ENCODE peak calls at places on chromosomes 5 and 9, in seven cellular contexts. B, M, Q, N, Y, J and I are unnamed samples.

GRCh38 chr5:77972545-77973252 is 196.6 kb upstream of the TBCA start:
- DNase-seq in B (no peak), M (peak; percentile 21), Q (no peak), N (no peak), Y (peak; percentile 18), J (peak; percentile 75), I (peak; percentile 23)

GRCh38 chr9:93025736-93026135 is 32.8 kb upstream of the SUSD3 start:
- DNase-seq in B (no peak), M (no peak), Q (no peak), N (no peak), Y (no peak), J (no peak), I (no peak)

GRCh38 chr5:2757563-2758311 is 6.3 kb upstream of the IRX2 start:
- DNase-seq in B (no peak), M (peak; percentile 27), Q (peak; percentile 78), N (no peak), Y (peak; percentile 97), J (no peak), I (peak; percentile 84)

GRCh38 chr9:94812343-94812742 is 85.8 kb downstream of the AOPEP start:
- DNase-seq in B (no peak), M (no peak), Q (peak; percentile 88), N (no peak), Y (peak; percentile 77), J (no peak), I (peak; percentile 20)

GRCh38 chr5:157303667-157304327 is 37.9 kb downstream of the CYFIP2 start:
- DNase-seq in B (peak; percentile 39), M (no peak), Q (no peak), N (no peak), Y (no peak), J (peak; percentile 63), I (no peak)

GRCh38 chr9:16289639-16290038 is 580.8 kb downstream of the BNC2 start:
- DNase-seq in B (no peak), M (no peak), Q (no peak), N (no peak), Y (peak; percentile 38), J (no peak), I (no peak)

GRCh38 chr9:28810375-28811075 is 1237.2 kb upstream of the C9orf72 start:
- DNase-seq in B (no peak), M (no peak), Q (peak; percentile 20), N (no peak), Y (no peak), J (no peak), I (peak; percentile 39)

GRCh38 chr5:107067391-107067790 is 603.3 kb downstream of the EFNA5 start:
- DNase-seq in B (no peak), M (no peak), Q (no peak), N (no peak), Y (no peak), J (peak; percentile 53), I (no peak)

GRCh38 chr5:142290574-142291299 is 34.1 kb downstream of the SPRY4 start:
- DNase-seq in B (no peak), M (no peak), Q (peak; percentile 56), N (no peak), Y (peak; percentile 69), J (peak; percentile 36), I (peak; percentile 14)

GRCh38 chr9:68896495-68896894 is 117.4 kb downstream of the PRKACG start:
- DNase-seq in B (no peak), M (no peak), Q (no peak), N (no peak), Y (no peak), J (no peak), I (no peak)

GRCh38 chr5:128782446-128782845 is 182.8 kb upstream of the SLC27A6 start:
- DNase-seq in B (no peak), M (no peak), Q (peak; percentile 89), N (no peak), Y (peak; percentile 84), J (no peak), I (peak; percentile 91)

GRCh38 chr9:98045234-98046160 is 11.0 kb upstream of the NANS start:
- DNase-seq in B (peak; percentile 90), M (no peak), Q (no peak), N (peak; percentile 77), Y (no peak), J (no peak), I (no peak)

GRCh38 chr5:11415751-11416150 is 488.5 kb downstream of the CTNND2 start:
- DNase-seq in B (no peak), M (no peak), Q (peak; percentile 13), N (no peak), Y (no peak), J (peak; percentile 60), I (peak; percentile 29)

GRCh38 chr5:34718516-34718915 is 62.4 kb downstream of the RAI14 start:
- DNase-seq in B (no peak), M (no peak), Q (no peak), N (no peak), Y (no peak), J (no peak), I (peak; percentile 43)

GRCh38 chr9:137982132-137982666 is 104.6 kb downstream of the CACNA1B start:
- DNase-seq in B (no peak), M (no peak), Q (no peak), N (no peak), Y (no peak), J (no peak), I (no peak)

GRCh38 chr5:164708831-164709230 is 1203.4 kb downstream of the MAT2B start:
- DNase-seq in B (no peak), M (peak; percentile 5), Q (no peak), N (no peak), Y (no peak), J (peak; percentile 26), I (no peak)

GRCh38 chr5:124748687-124749594 is 2.5 kb upstream of the ZNF608 start:
- DNase-seq in B (peak; percentile 19), M (peak; percentile 92), Q (peak; percentile 91), N (peak; percentile 81), Y (peak; percentile 80), J (peak; percentile 91), I (peak; percentile 95)
- TF ChIP-seq EZH2 in B (no peak), M (no peak), Q (no peak), N (no peak), Y (no peak), J (no peak), I (no peak)

GRCh38 chr9:112503170-112503569 is 16.5 kb downstream of the KIAA1958 start:
- DNase-seq in B (peak; percentile 30), M (no peak), Q (no peak), N (no peak), Y (no peak), J (no peak), I (peak; percentile 7)

GRCh38 chr9:112505083-112505482 is 18.5 kb downstream of the KIAA1958 start:
- DNase-seq in B (no peak), M (peak; percentile 14), Q (no peak), N (peak; percentile 20), Y (no peak), J (no peak), I (no peak)

GRCh38 chr9:112502177-112502946 is 15.7 kb downstream of the KIAA1958 start:
- DNase-seq in B (no peak), M (no peak), Q (no peak), N (no peak), Y (no peak), J (no peak), I (peak; percentile 5)

GRCh38 chr9:112507281-112507680 is 20.7 kb downstream of the KIAA1958 start:
- DNase-seq in B (no peak), M (no peak), Q (no peak), N (no peak), Y (no peak), J (no peak), I (no peak)

DNA sequence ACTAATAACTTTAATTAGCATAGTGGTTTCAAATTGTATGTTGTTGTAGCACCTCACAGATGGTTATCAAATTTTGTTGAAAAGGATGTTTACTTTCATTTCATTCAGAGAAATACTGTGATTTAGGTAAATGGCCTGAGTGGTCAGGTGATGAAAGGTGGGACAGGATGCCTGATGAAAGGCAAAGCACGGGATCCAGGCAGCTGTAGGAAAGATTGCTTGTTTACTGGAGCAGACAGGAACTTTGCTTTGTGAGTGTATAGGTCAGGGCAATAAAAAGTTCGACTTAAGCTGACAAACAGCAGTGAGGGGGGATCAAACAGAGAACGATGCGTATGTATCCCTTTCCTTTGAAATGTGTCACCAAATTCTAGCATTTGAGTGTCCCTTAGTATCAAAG is 19.0 kb downstream of the KIAA1958 start:
- DNase-seq in B (no peak), M (peak; percentile 72), Q (no peak), N (peak; percentile 81), Y (no peak), J (no peak), I (no peak)
- H4K20me1 ChIP-seq in B (no peaks in the 10 kb centered on the region), M (peaks cover 2% of the 10 kb centered on the region), Q (peaks cover 8% of the 10 kb centered on the region), N (peaks cover 19% of the 10 kb centered on the region), Y (peaks cover 3% of the 10 kb centered on the region), J (peaks cover 92% of the 10 kb centered on the region), I (no peaks in the 10 kb centered on the region)

GRCh38 chr5:64506567-64507321 is 929 bp downstream of the RGS7BP start:
- DNase-seq in B (peak; percentile 2), M (no peak), Q (no peak), N (no peak), Y (no peak), J (peak; percentile 62), I (no peak)
- TF ChIP-seq EZH2 in B (no peak), M (no peak), Q (no peak), N (no peak), Y (no peak), J (peak; percentile 48), I (no peak)

DNA sequence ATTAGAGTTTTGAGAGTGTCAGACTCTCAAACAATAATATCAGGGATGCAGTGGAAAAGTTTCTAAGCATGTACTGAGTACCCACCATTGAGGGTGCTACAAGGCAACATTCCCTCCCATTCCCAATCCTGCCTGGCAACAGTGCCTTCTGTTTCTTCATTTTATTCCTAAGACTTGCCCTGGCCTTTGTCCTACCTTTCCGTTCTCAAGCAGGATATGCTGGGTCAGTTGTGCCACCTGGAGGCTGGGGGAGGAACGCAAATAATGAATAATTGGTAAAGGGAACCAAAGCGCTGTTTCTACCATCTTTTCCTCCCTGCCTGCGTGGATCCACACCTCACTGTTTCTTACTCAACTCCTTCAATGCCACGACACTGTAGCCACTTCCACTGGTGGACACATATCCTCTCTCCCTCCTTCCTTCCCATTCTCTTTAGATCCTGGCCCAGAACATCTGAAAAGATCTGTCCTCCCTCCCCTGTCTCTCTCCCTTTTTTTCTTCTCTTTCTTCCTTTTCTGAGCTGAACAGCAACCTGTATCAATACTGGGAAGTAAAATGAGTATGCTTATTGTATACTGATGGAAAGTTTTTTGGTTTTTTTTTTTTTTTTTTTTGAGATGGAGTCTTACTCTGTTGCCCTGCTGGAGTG is 149.5 kb downstream of the C9orf152 start:
- DNase-seq in B (peak; percentile 38), M (peak; percentile 71), Q (peak; percentile 35), N (peak; percentile 53), Y (no peak), J (peak; percentile 81), I (peak; percentile 45)
- H4K20me1 ChIP-seq in B (no peaks in the 10 kb centered on the region), M (peaks cover 6% of the 10 kb centered on the region), Q (peaks cover 88% of the 10 kb centered on the region), N (no peaks in the 10 kb centered on the region), Y (peaks cover 39% of the 10 kb centered on the region), J (peaks cover 6% of the 10 kb centered on the region), I (peaks cover 2% of the 10 kb centered on the region)

DNA sequence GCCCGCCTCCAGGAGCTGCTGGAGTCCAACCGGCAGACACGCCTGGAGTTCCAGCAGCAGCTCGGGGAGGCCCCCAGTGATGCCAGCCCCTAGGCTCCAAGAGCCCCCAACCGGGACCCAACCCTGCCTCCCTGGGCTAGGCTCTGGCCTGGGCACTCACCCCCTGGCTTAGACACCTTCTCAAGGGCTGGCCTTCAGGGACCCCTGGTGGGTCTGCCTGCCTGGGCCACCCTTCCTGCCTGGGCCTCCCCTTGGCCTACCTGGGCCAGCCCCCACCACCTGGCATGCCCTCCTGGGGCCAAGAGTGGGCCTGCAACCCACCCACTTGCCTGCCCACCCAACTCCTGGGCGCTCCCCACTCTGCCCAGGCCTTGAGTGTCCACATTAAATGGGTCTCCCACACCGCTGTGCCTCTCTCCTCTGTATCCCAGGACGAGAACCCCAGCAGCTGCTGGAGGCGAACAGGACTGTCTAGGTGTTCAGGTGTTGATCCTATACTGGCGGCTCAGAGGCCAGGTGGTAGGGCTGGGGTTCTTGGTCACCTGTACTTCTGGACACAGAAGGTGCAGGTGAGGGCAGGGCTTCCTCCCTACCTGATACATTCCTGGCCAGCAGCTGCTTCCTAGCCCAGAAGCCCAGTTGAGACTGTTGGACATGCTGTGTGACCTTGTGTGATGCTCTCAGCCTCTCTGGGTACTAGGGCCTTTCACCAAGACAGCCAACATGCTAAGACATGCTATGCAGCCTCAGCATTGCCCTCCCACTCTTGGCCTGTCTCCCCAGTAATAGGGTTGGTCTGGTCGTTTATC is 3.7 kb downstream of the BBLN start:
- DNase-seq in B (no peak), M (no peak), Q (no peak), N (no peak), Y (no peak), J (no peak), I (peak; percentile 12)
- TF ChIP-seq EZH2 in B (no peak), M (no peak), Q (no peak), N (no peak), Y (no peak), J (no peak), I (no peak)